ENCODE peak calls at places on chromosomes 3 and 15, in four cellular contexts. O is SK-N-SH, Q is HepG2, I is K562. C is an unnamed sample.

GRCh38 chr15:101641894-101642293 is 10.3 kb downstream of the TM2D3 start:
- DNase-seq in O (peak), Q (no peak), I (no peak), C (peak)

GRCh38 chr3:46966811-46967210 is 9.7 kb downstream of the CCDC12 start:
- DNase-seq in Q (no peak), I (no peak), O (no peak), C (no peak)

GRCh38 chr15:101499863-101500713 is 10.6 kb upstream of the PCSK6 start:
- DNase-seq in O (no peak), Q (no peak), I (no peak), C (peak)

GRCh38 chr3:125353659-125354058 is 21.5 kb downstream of the ZNF148 start:
- DNase-seq in Q (no peak), I (no peak), O (no peak), C (no peak)

GRCh38 chr15:81157195-81157938 is 23.3 kb downstream of the CFAP161 start:
- DNase-seq in Q (no peak), I (no peak), O (no peak), C (no peak)

GRCh38 chr3:59660852-59661624 is 611.2 kb upstream of the CFAP20DC start:
- DNase-seq in I (no peak), Q (no peak), O (no peak), C (no peak)

GRCh38 chr15:59244337-59244736 is 37.7 kb downstream of the LDHAL6B start:
- DNase-seq in Q (no peak), I (no peak), O (no peak), C (peak)

GRCh38 chr3:38524141-38524739 is 28.1 kb downstream of the EXOG start:
- DNase-seq in O (no peak), I (no peak), Q (no peak), C (no peak)

GRCh38 chr15:83813697-83814096 is 159.8 kb downstream of the ADAMTSL3 start:
- DNase-seq in O (no peak), Q (no peak), I (no peak), C (no peak)

GRCh38 chr3:157204431-157204830 is 44.5 kb upstream of the CCNL1 start:
- DNase-seq in I (no peak), Q (no peak), O (no peak), C (no peak)

GRCh38 chr15:76251717-76252116 is 59.6 kb downstream of the ETFA start:
- DNase-seq in I (no peak), O (no peak), Q (no peak), C (no peak)

GRCh38 chr3:146968204-146968651 is 363.1 kb upstream of the PLSCR5 start:
- DNase-seq in O (no peak), I (no peak), Q (no peak), C (no peak)

GRCh38 chr3:35079403-35079802 is 559.9 kb upstream of the ARPP21 start:
- DNase-seq in O (no peak), Q (no peak), I (no peak), C (no peak)
- TF ChIP-seq MXI1 in O (no peak), Q (no peak), I (no peak), C (no peak)

GRCh38 chr3:183664913-183665381 is 29.5 kb downstream of the KLHL24 start:
- DNase-seq in Q (no peak), O (no peak), I (no peak), C (no peak)
- TF ChIP-seq CHD2 in Q (no peak), O (no peak), I (no peak), C (no peak)

GRCh38 chr3:107548601-107549000 is 25.8 kb downstream of the BBX start:
- DNase-seq in I (no peak), O (no peak), Q (no peak), C (no peak)
- TF ChIP-seq MXI1 in I (no peak), O (no peak), Q (no peak), C (no peak)

GRCh38 chr15:68640791-68641331 is 62.1 kb downstream of the CORO2B start:
- DNase-seq in Q (no peak), I (no peak), O (no peak), C (no peak)
- TF ChIP-seq CHD2 in Q (no peak), I (no peak), O (no peak), C (no peak)

DNA sequence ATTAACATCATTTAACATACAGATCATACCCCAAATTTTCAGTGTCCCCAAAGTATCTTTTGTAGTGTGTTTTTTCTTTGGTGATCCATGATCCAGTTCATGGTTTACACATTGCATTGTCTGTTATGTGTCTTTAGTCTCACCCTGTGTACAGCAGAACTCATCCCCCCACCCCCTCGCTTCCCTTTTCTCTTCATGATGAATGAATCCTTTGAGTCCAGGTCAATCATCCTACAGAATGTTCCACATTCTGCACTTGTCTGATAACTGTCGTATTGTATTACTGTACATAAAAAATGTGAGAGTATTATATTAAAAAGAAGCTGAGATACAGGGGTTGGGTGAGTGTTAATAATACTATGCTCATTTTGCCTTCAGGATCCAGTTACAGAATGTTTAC is 14.6 kb upstream of the NIT2 start:
- DNase-seq in Q (no peak), O (no peak), I (no peak), C (no peak)
- TF ChIP-seq MXI1 in Q (no peak), O (no peak), I (no peak), C (no peak)